ENCODE peak calls at places on chromosomes 4 and X, in four cellular contexts. H is brain microvascular endothelial cell, E is esophagus squamous epithelium, L is breast epithelium. J is an unnamed sample.

GRCh38 chrX:4809571-4809970 is 1096.1 kb upstream of the PRKX start:
- DNase-seq in H (no peak), E (no peak), L (no peak), J (no peak)

GRCh38 chrX:108304210-108304609 is 134.0 kb downstream of the COL4A6 start:
- DNase-seq in H (no peak), E (no peak), L (no peak), J (no peak)

GRCh38 chrX:106436695-106437094 is 175.1 kb upstream of the RADX start:
- DNase-seq in L (no peak), E (no peak), H (no peak), J (no peak)

GRCh38 chr4:6331018-6331417 is 61.4 kb downstream of the WFS1 start:
- DNase-seq in H (no peak), E (no peak), L (no peak), J (no peak)

GRCh38 chr4:25926473-25926872 is 12.5 kb downstream of the SMIM20 start:
- DNase-seq in L (no peak), E (no peak), H (no peak), J (no peak)

GRCh38 chr4:168612435-168613139 is 115.7 kb downstream of the PALLD start:
- DNase-seq in H (peak; percentile 57), E (no peak), L (no peak), J (no peak)

GRCh38 chr4:16721618-16722291 is 176.7 kb downstream of the LDB2 start:
- DNase-seq in L (no peak), E (no peak), H (peak; percentile 91), J (no peak)

GRCh38 chr4:22091906-22092305 is 143.3 kb upstream of the KCNIP4 start:
- DNase-seq in H (no peak), L (no peak), E (no peak), J (no peak)

GRCh38 chrX:154603438-154604430 is 15.3 kb downstream of the CTAG1B start:
- DNase-seq in E (no peak), H (peak; percentile 3), L (peak; percentile 67), J (no peak)

GRCh38 chrX:41334866-41335589 is 1.1 kb downstream of the DDX3X start:
- DNase-seq in L (peak; percentile 67), E (no peak), H (peak; percentile 29), J (peak; percentile 82)

GRCh38 chr4:152708806-152709205 is 29.0 kb upstream of the TMEM154 start:
- DNase-seq in L (no peak), H (no peak), E (no peak), J (no peak)

GRCh38 chr4:42401171-42401570 is 3.9 kb downstream of the SHISA3 start:
- DNase-seq in E (no peak), L (no peak), H (no peak), J (no peak)

GRCh38 chr4:42398448-42399355 is 1.4 kb downstream of the SHISA3 start:
- DNase-seq in L (no peak), H (no peak), E (no peak), J (no peak)

GRCh38 chr4:42397635-42398447 is 553 bp downstream of the SHISA3 start:
- DNase-seq in H (no peak), E (no peak), L (no peak), J (no peak)

GRCh38 chr4:42397256-42397634 is at the start of gene SHISA3:
- DNase-seq in H (no peak), E (no peak), L (no peak), J (peak; percentile 66)

DNA sequence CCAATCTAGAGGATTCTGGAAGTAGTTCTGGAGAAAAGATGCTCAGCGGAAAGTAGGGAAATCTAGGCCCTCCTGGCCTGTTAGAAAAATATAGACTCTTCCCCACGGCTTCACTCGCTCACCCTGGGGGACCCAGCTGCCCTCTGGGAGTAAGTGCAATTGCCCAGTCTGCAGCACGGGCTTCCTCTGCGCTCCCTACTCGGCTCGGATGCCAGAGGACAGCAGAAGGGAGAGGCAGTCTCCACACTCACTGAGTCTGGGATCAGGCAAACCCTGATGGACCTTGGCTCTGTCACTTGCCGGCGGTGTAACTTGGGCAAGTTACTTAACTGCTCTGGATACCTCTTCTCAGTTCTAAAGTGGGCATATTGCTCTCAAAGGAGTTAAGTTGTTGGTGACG is 2.1 kb downstream of the SHISA3 start:
- DNase-seq in L (no peak), E (no peak), H (no peak), J (no peak)
- H3K27ac ChIP-seq in L (no peak overlapping the region), E (no peak overlapping the region), H (no peak overlapping the region), J (no peak overlapping the region)

GRCh38 chr4:72677886-72678285 is 108.9 kb upstream of the ADAMTS3 start:
- DNase-seq in H (no peak), E (no peak), L (no peak), J (no peak)
- H3K27ac ChIP-seq in H (no peak overlapping the region), E (no peak overlapping the region), L (no peak overlapping the region), J (no peak overlapping the region)

GRCh38 chrX:13334491-13334890 is 14.6 kb upstream of the ATXN3L start:
- DNase-seq in H (no peak), E (no peak), L (no peak), J (no peak)

GRCh38 chrX:13327666-13328065 is 7.8 kb upstream of the ATXN3L start:
- DNase-seq in H (no peak), E (no peak), L (no peak), J (no peak)

GRCh38 chrX:13330446-13330845 is 10.6 kb upstream of the ATXN3L start:
- DNase-seq in L (no peak), E (no peak), H (no peak), J (no peak)
- H3K27ac ChIP-seq in L (no peak overlapping the region), E (no peak overlapping the region), H (no peak overlapping the region), J (no peak overlapping the region)

GRCh38 chrX:46838482-46838857 is 1.6 kb downstream of the RP2 start:
- DNase-seq in E (no peak), L (no peak), H (no peak), J (no peak)
- H3K27ac ChIP-seq in E (peak overlapping the region; percentile 96), L (no peak overlapping the region), H (peak overlapping the region; percentile 93), J (peak overlapping the region; percentile 88)

GRCh38 chr4:154472870-154473269 is 18.7 kb downstream of the DCHS2 start:
- DNase-seq in E (no peak), H (no peak), L (no peak), J (no peak)

GRCh38 chr4:154475800-154476199 is 15.8 kb downstream of the DCHS2 start:
- DNase-seq in E (no peak), H (no peak), L (no peak), J (no peak)

GRCh38 chr4:154478547-154478946 is 13.1 kb downstream of the DCHS2 start:
- DNase-seq in L (no peak), H (no peak), E (no peak), J (no peak)

GRCh38 chr4:154473497-154473896 is 18.1 kb downstream of the DCHS2 start:
- DNase-seq in H (no peak), E (no peak), L (no peak), J (no peak)

DNA sequence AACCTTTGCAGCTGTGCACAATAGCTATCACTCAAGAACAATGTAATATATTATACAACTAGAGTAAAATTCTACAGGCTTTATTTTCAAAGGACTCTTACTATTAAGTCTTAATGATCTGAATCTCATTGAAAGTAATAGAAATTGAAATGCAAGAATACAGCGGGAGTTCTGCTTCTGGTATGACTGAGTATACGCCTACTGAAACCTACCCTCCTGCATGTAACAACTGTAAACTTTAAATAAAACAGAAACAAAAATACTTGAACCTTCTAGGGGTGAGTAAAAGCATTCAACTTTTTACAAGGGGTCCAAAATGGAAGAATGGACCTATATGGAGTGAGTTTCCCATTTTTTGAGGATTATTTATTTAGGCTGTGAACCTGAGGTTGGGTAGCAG is 13.5 kb downstream of the DCHS2 start:
- DNase-seq in H (no peak), L (no peak), E (no peak), J (no peak)
- H3K27ac ChIP-seq in H (no peak overlapping the region), L (no peak overlapping the region), E (no peak overlapping the region), J (no peak overlapping the region)

GRCh38 chr4:155954118-155954503 is 445 bp upstream of the CTSO start:
- DNase-seq in L (no peak), H (no peak), E (no peak), J (no peak)
- H3K27ac ChIP-seq in L (peak overlapping the region; percentile 98), H (peak overlapping the region; percentile 99), E (peak overlapping the region; percentile 100), J (peak overlapping the region; percentile 98)